ENCODE peak calls at places on chromosomes 5 and 9, in four cellular contexts. One of them, this sample, is unnamed.

GRCh38 chr9:8234286-8234819 is 434.8 kb upstream of the DMAC1 start:
- DNase-seq in colonic mucosa: no peak
- DNase-seq in lung: no peak
- DNase-seq in AG10803: no peak
- DNase-seq in this sample: no peak

GRCh38 chr5:159453209-159453608 is 122.9 kb upstream of the IL12B start:
- DNase-seq in colonic mucosa: no peak
- DNase-seq in lung: no peak
- DNase-seq in AG10803: no peak
- DNase-seq in this sample: no peak

GRCh38 chr5:8756498-8757084 is 789.3 kb downstream of the SEMA5A start:
- DNase-seq in colonic mucosa: no peak
- DNase-seq in lung: no peak
- DNase-seq in AG10803: peak
- DNase-seq in this sample: peak

GRCh38 chr5:83313431-83313830 is 158.1 kb upstream of the VCAN start:
- DNase-seq in colonic mucosa: no peak
- DNase-seq in lung: no peak
- DNase-seq in AG10803: peak
- DNase-seq in this sample: no peak

GRCh38 chr9:69207503-69207902 is 33.4 kb downstream of the TJP2 start:
- DNase-seq in colonic mucosa: no peak
- DNase-seq in lung: no peak
- DNase-seq in AG10803: no peak
- DNase-seq in this sample: peak

GRCh38 chr5:181203842-181204560 is 995 bp downstream of the TRIM7 start:
- DNase-seq in colonic mucosa: peak
- DNase-seq in lung: no peak
- DNase-seq in AG10803: no peak
- DNase-seq in this sample: peak

GRCh38 chr5:50666261-50667078 is at the start of gene PARP8:
- DNase-seq in colonic mucosa: peak
- DNase-seq in lung: peak
- DNase-seq in AG10803: peak
- DNase-seq in this sample: peak

GRCh38 chr5:94469889-94470288 is 148.5 kb downstream of the KIAA0825 start:
- DNase-seq in colonic mucosa: no peak
- DNase-seq in lung: no peak
- DNase-seq in AG10803: peak
- DNase-seq in this sample: no peak

GRCh38 chr5:137488974-137489373 is 10.2 kb downstream of the SPOCK1 start:
- DNase-seq in colonic mucosa: no peak
- DNase-seq in lung: no peak
- DNase-seq in AG10803: no peak
- DNase-seq in this sample: no peak

GRCh38 chr9:75998107-75998780 is 107.8 kb downstream of the PCSK5 start:
- DNase-seq in colonic mucosa: no peak
- DNase-seq in lung: no peak
- DNase-seq in AG10803: no peak
- DNase-seq in this sample: no peak

GRCh38 chr5:159100022-159100927 is 559 bp upstream of the EBF1 start:
- DNase-seq in colonic mucosa: peak
- DNase-seq in lung: peak
- DNase-seq in AG10803: peak
- DNase-seq in this sample: peak

GRCh38 chr5:74017786-74018211 is 391.8 kb downstream of the ARHGEF28 start:
- DNase-seq in colonic mucosa: no peak
- DNase-seq in lung: no peak
- DNase-seq in AG10803: peak
- DNase-seq in this sample: peak

GRCh38 chr9:20478780-20479179 is 143.5 kb downstream of the MLLT3 start:
- DNase-seq in colonic mucosa: no peak
- DNase-seq in lung: no peak
- DNase-seq in AG10803: no peak
- DNase-seq in this sample: peak

GRCh38 chr5:10701567-10702039 is 59.4 kb downstream of the DAP start:
- DNase-seq in colonic mucosa: peak
- DNase-seq in lung: peak
- DNase-seq in AG10803: peak
- DNase-seq in this sample: peak

GRCh38 chr5:1320436-1321344 is 24.2 kb downstream of the CLPTM1L start:
- DNase-seq in colonic mucosa: no peak
- DNase-seq in lung: no peak
- DNase-seq in AG10803: no peak
- DNase-seq in this sample: no peak

GRCh38 chr5:61332891-61333350 is 863 bp downstream of the ZSWIM6 start:
- DNase-seq in colonic mucosa: peak
- DNase-seq in lung: peak
- DNase-seq in AG10803: peak
- DNase-seq in this sample: peak

GRCh38 chr9:36936498-36936831 is 97.6 kb downstream of the PAX5 start:
- DNase-seq in colonic mucosa: no peak
- DNase-seq in lung: no peak
- DNase-seq in AG10803: no peak
- DNase-seq in this sample: peak

GRCh38 chr9:95512751-95513120 is 4.0 kb downstream of the PTCH1 start:
- DNase-seq in colonic mucosa: no peak
- DNase-seq in lung: no peak
- DNase-seq in AG10803: no peak
- DNase-seq in this sample: no peak

GRCh38 chr5:351911-352225 is 30.4 kb downstream of the AHRR start:
- DNase-seq in colonic mucosa: no peak
- DNase-seq in lung: peak
- DNase-seq in AG10803: no peak
- DNase-seq in this sample: no peak

GRCh38 chr9:13569706-13570423 is 290.4 kb upstream of the MPDZ start:
- DNase-seq in colonic mucosa: no peak
- DNase-seq in lung: no peak
- DNase-seq in AG10803: peak
- DNase-seq in this sample: no peak

GRCh38 chr9:127828262-127829031 is 25.8 kb downstream of the FPGS start:
- DNase-seq in colonic mucosa: peak
- DNase-seq in lung: peak
- DNase-seq in AG10803: peak
- DNase-seq in this sample: peak
- TF ChIP-seq CTCF in colonic mucosa: no peak
- TF ChIP-seq CTCF in lung: no peak
- TF ChIP-seq CTCF in AG10803: no peak
- TF ChIP-seq CTCF in this sample: no peak

DNA sequence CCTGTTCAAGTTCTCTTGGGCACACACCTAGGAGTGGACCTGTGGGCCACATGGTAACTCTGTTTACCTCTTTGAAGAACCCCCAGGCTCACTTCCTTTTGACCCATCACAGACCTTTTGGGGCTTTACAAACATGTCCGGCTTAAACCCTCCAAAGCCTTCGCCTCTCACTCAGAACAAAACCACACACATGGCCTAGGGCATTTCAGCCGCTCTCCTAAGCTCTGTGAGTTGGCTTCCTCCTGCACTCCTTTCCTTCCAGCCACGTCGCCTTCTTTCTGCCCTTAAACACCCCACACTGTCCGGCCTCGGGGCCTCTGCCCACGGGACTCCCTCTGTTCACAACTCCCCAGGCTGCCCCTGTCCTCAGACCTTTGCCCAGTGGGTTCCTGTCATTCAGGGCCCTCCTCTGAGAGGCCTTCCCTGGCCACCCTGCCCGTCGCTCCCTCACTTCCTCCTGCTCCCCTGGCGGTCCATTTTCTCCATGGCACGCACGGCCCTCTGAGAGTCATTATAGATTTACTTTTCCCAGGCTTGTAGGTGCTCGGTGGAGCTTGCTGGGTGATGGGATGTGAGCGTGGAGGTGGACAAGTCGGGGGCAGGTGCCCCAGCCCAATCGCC is 1.9 kb downstream of the DOK3 start:
- DNase-seq in colonic mucosa: no peak
- DNase-seq in lung: no peak
- DNase-seq in AG10803: no peak
- DNase-seq in this sample: no peak
- H3K4me3 ChIP-seq in colonic mucosa: peak
- H3K4me3 ChIP-seq in lung: no peak
- H3K4me3 ChIP-seq in AG10803: no peak
- H3K4me3 ChIP-seq in this sample: no peak

GRCh38 chr9:85332487-85332886 is 409.3 kb downstream of the AGTPBP1 start:
- DNase-seq in colonic mucosa: no peak
- DNase-seq in lung: no peak
- DNase-seq in AG10803: no peak
- DNase-seq in this sample: no peak
- TF ChIP-seq CTCF in colonic mucosa: no peak
- TF ChIP-seq CTCF in lung: no peak
- TF ChIP-seq CTCF in AG10803: peak
- TF ChIP-seq CTCF in this sample: no peak

DNA sequence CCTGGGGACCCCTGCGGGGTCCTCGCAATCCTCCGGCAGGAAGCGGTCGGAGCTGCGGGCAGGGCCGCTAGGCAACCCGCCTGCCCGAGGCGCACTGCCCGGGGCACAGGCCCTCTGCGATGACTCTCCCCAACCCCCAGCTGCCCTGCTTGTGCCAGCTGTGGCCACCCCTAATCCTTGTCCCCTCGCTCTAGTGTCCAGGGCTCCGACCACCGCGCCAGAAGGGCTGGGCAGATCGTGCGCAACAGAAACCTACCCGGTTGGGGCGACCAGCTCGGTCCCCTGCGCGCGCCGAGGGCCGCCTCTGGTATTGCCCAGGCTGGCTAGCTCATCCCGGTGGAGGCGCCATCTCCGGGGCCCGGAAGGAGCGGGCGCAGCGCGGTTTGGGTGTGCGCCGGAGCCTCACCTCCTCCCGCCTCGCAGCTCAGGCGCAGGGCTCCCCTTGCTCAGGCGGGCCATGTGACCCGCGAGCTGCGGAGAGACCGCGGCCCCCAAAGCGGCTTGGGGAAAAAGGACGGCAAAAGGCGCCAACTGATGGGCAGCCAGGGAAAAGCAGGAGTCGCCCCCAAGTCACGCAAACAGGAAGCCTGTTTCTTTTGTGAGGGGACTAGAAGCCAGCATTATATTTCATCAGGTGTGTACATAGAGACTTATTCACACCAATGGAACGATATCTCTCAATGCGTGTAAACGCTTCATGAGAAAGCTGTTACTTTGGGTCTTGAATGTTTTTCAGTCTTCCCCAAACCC is 46.8 kb upstream of the RNF20 start:
- DNase-seq in colonic mucosa: peak
- DNase-seq in lung: peak
- DNase-seq in AG10803: peak
- DNase-seq in this sample: peak
- H3K4me3 ChIP-seq in colonic mucosa: peak
- H3K4me3 ChIP-seq in lung: peak
- H3K4me3 ChIP-seq in AG10803: peak
- H3K4me3 ChIP-seq in this sample: peak